ENCODE peak calls at places on chromosomes 4 and X, in five cellular contexts. N, H, E, U and Q are unnamed samples.

GRCh38 chr4:8439914-8440490 is 521 bp downstream of the ACOX3 start:
- DNase-seq in E (peak), H (no peak), U (peak), N (no peak), Q (no peak)

GRCh38 chrX:70592091-70592490 is 147.5 kb downstream of the DLG3 start:
- DNase-seq in N (peak), U (no peak), H (no peak), E (peak), Q (peak)

GRCh38 chrX:19772759-19773623 is 114.4 kb downstream of the SH3KBP1 start:
- DNase-seq in H (no peak), E (peak), N (no peak), U (no peak), Q (peak)

GRCh38 chrX:149074429-149074828 is 430.7 kb downstream of the IDS start:
- DNase-seq in H (peak), E (peak), U (no peak), N (no peak), Q (no peak)

GRCh38 chr4:147933779-147934178 is 201.9 kb downstream of the ARHGAP10 start:
- DNase-seq in N (no peak), H (no peak), U (no peak), E (no peak), Q (no peak)

GRCh38 chr4:172851534-172851933 is 317.1 kb upstream of the GALNT7 start:
- DNase-seq in E (no peak), H (no peak), N (no peak), U (no peak), Q (no peak)

GRCh38 chrX:129540068-129540653 is at the start of gene OCRL:
- DNase-seq in U (peak), E (peak), N (peak), H (no peak), Q (peak)

GRCh38 chrX:22376369-22376768 is 103.7 kb downstream of the CBLL2 start:
- DNase-seq in H (no peak), U (no peak), N (no peak), E (no peak), Q (no peak)

GRCh38 chrX:10106801-10107200 is 50.0 kb upstream of the CLCN4 start:
- DNase-seq in N (no peak), E (no peak), H (no peak), U (no peak), Q (no peak)

GRCh38 chrX:49001521-49002090 is 458 bp downstream of the GRIPAP1 start:
- DNase-seq in H (peak), U (peak), E (peak), N (peak), Q (peak)

GRCh38 chr4:179145746-179146530 is 1703.7 kb upstream of the AGA start:
- DNase-seq in E (no peak), N (no peak), U (no peak), H (no peak), Q (no peak)

GRCh38 chr4:5999830-6000365 is 18.3 kb downstream of the C4orf50 start:
- DNase-seq in U (no peak), E (no peak), N (no peak), H (no peak), Q (no peak)

GRCh38 chr4:139794158-139794954 is 128.7 kb downstream of the MGST2 start:
- DNase-seq in E (no peak), H (no peak), N (no peak), U (no peak), Q (no peak)

DNA sequence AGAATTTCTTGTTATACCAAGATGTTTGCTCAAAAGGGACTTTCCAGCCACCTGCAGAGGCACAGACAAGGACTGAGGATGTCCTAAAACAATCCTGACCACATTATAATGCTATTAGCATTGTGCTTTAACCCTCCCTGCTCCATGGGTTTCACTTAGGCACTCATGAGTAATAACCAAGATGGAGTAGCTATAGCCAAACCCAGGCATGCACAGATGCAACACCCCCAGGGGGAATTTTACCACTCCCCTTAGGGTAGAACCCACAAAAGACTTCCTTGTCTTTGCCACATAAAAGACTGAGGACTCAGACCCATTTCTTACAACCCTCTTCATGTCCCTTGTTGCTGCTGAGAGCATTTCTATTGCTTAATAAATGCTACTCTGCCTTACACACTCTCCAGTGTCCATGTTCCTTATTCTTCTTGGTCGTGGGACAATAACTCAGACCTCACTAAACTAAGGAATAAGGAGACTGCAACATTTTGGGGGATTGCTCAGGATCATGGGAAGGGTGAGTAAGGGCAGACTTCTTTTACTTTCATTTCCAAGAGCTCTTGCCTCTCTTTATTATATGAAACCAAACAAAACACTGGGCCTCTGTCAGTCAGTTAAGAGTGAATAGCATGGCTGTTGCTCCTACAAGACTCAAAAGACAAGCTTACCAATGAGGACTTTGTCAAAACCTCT is 103.5 kb downstream of the TECRL start:
- DNase-seq in E (no peak), H (peak), N (no peak), U (no peak), Q (no peak)
- TF ChIP-seq MYC in E (no peak), H (no peak), N (no peak), U (no peak), Q (no peak)

GRCh38 chr4:22875592-22876257 is 183.0 kb downstream of the GBA3 start:
- DNase-seq in N (no peak), H (no peak), E (no peak), U (no peak), Q (no peak)

GRCh38 chr4:22876281-22876680 is 183.5 kb downstream of the GBA3 start:
- DNase-seq in E (no peak), U (no peak), N (no peak), H (no peak), Q (no peak)

GRCh38 chr4:22874334-22874912 is 181.7 kb downstream of the GBA3 start:
- DNase-seq in E (no peak), N (no peak), U (no peak), H (no peak), Q (no peak)

GRCh38 chr4:22870847-22871246 is 178.1 kb downstream of the GBA3 start:
- DNase-seq in U (no peak), H (no peak), E (no peak), N (no peak), Q (no peak)

GRCh38 chr4:22873899-22874298 is 181.2 kb downstream of the GBA3 start:
- DNase-seq in N (no peak), E (no peak), H (no peak), U (no peak), Q (no peak)
- TF ChIP-seq MYC in N (no peak), E (no peak), H (no peak), U (no peak), Q (no peak)

DNA sequence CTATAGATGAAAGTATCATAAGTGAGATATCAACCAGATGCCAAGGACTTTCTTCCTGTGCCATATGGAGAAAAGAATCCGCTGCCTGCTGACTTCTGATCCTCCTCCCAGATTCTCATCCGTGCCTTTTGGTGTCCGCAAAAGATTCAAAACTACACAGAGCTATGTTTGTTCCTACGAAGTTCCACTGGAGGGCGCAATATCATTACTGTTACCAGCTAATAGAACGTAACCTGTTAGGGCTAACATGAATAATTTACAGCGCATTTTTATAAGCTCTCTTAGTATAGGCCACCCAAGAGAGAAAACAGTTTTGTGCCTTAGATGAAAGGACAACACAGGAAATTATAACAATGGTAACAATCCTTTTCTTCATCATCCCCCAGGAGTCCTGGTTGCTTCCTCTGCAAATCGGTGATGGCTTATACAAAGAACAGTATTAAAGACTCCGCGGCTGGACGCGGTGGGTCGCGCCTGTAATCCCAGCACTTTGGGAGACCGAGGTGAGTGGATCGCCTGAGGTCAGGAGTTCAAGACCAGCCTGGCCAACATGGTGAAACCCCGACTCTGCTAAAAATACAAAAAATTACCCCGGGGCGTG is 22.8 kb upstream of the CENPVL3 start:
- DNase-seq in N (peak), U (peak), H (no peak), E (peak), Q (peak)
- TF ChIP-seq MYC in N (no peak), U (no peak), H (no peak), E (no peak), Q (no peak)

GRCh38 chr4:82047731-82048130 is 326.1 kb downstream of the HNRNPD start:
- DNase-seq in U (no peak), N (no peak), E (no peak), H (no peak), Q (no peak)

GRCh38 chr4:82045267-82045666 is 328.5 kb downstream of the HNRNPD start:
- DNase-seq in N (no peak), U (no peak), H (no peak), E (no peak), Q (no peak)

GRCh38 chr4:82049294-82049693 is 324.5 kb downstream of the HNRNPD start:
- DNase-seq in E (no peak), U (no peak), H (no peak), N (no peak), Q (no peak)

GRCh38 chr4:82046796-82047195 is 327.0 kb downstream of the HNRNPD start:
- DNase-seq in U (no peak), H (no peak), E (no peak), N (no peak), Q (no peak)

DNA sequence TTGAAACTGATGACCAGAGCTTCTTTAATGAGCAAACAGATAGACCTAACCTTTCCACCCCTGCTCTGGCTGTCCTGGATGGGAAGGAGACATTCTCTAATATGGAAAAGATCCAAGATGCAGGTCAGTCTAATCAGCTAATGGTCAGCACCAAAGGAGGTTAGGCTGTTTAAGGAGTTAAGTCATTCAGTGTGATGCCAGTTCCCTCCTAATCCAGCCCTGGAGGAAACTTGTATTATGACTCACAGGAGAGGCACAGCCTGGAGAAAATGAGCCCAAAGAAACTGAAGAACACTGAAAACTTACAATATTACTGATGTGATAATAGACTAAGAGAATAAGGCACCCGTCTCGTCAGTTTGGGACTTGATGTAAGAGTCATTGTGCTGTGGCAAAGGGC is 323.0 kb downstream of the HNRNPD start:
- DNase-seq in U (no peak), N (no peak), E (no peak), H (no peak), Q (no peak)
- TF ChIP-seq MYC in U (no peak), N (no peak), E (no peak), H (no peak), Q (no peak)

GRCh38 chr4:154049457-154050181 is 260.7 kb upstream of the SFRP2 start:
- DNase-seq in E (peak), U (peak), N (no peak), H (no peak), Q (no peak)
- TF ChIP-seq MYC in E (no peak), U (no peak), N (no peak), H (no peak), Q (no peak)

GRCh38 chrX:78123190-78123589 is 16.3 kb downstream of the TAF9B start:
- DNase-seq in N (no peak), H (no peak), E (no peak), U (no peak), Q (no peak)
- TF ChIP-seq MYC in N (no peak), H (no peak), E (no peak), U (no peak), Q (no peak)